ENCODE peak calls at places on chromosomes 4 and X, in eight cellular contexts. One of them, this sample, is unnamed.

GRCh38 chr4:77817304-77818076 is 1.7 kb downstream of the CNOT6L start:
- DNase-seq in NCI-H460: no peak
- DNase-seq in activated CD4-positive, alpha-beta T cell treated with anti-CD3 and anti-CD28 coated beads, Interleukin-2, amount 50 U/mL, for 4 hours: no peak
- DNase-seq in NCI-H1092: no peak
- DNase-seq in ovary: no peak
- DNase-seq in ELR: peak
- DNase-seq in putamen: no peak
- DNase-seq in HFFc6: peak
- DNase-seq in this sample: peak

GRCh38 chr4:139523076-139523475 is 32.9 kb downstream of the SETD7 start:
- DNase-seq in ELR: peak
- DNase-seq in putamen: no peak
- DNase-seq in NCI-H460: no peak
- DNase-seq in ovary: no peak
- DNase-seq in HFFc6: no peak
- DNase-seq in activated CD4-positive, alpha-beta T cell treated with anti-CD3 and anti-CD28 coated beads, Interleukin-2, amount 50 U/mL, for 4 hours: no peak
- DNase-seq in NCI-H1092: no peak
- DNase-seq in this sample: no peak

GRCh38 chr4:170109586-170110289 is 20.0 kb upstream of the AADAT start:
- DNase-seq in putamen: peak
- DNase-seq in ovary: no peak
- DNase-seq in NCI-H1092: no peak
- DNase-seq in activated CD4-positive, alpha-beta T cell treated with anti-CD3 and anti-CD28 coated beads, Interleukin-2, amount 50 U/mL, for 4 hours: no peak
- DNase-seq in ELR: peak
- DNase-seq in NCI-H460: no peak
- DNase-seq in HFFc6: no peak
- DNase-seq in this sample: no peak

GRCh38 chrX:106378616-106379015 is 210.5 kb downstream of the PWWP3B start:
- DNase-seq in putamen: no peak
- DNase-seq in ovary: no peak
- DNase-seq in NCI-H460: no peak
- DNase-seq in ELR: no peak
- DNase-seq in NCI-H1092: no peak
- DNase-seq in activated CD4-positive, alpha-beta T cell treated with anti-CD3 and anti-CD28 coated beads, Interleukin-2, amount 50 U/mL, for 4 hours: no peak
- DNase-seq in HFFc6: no peak
- DNase-seq in this sample: no peak

GRCh38 chr4:107718351-107718965 is 1.6 kb downstream of the PAPSS1 start:
- DNase-seq in HFFc6: peak
- DNase-seq in activated CD4-positive, alpha-beta T cell treated with anti-CD3 and anti-CD28 coated beads, Interleukin-2, amount 50 U/mL, for 4 hours: no peak
- DNase-seq in ELR: peak
- DNase-seq in putamen: no peak
- DNase-seq in NCI-H1092: no peak
- DNase-seq in ovary: no peak
- DNase-seq in NCI-H460: no peak
- DNase-seq in this sample: no peak

GRCh38 chrX:24479924-24480722 is 15.0 kb downstream of the PDK3 start:
- DNase-seq in ELR: no peak
- DNase-seq in activated CD4-positive, alpha-beta T cell treated with anti-CD3 and anti-CD28 coated beads, Interleukin-2, amount 50 U/mL, for 4 hours: peak
- DNase-seq in NCI-H1092: peak
- DNase-seq in NCI-H460: no peak
- DNase-seq in HFFc6: no peak
- DNase-seq in putamen: no peak
- DNase-seq in ovary: no peak
- DNase-seq in this sample: no peak

GRCh38 chrX:69128573-69128972 is 36.7 kb downstream of the PJA1 start:
- DNase-seq in NCI-H1092: no peak
- DNase-seq in activated CD4-positive, alpha-beta T cell treated with anti-CD3 and anti-CD28 coated beads, Interleukin-2, amount 50 U/mL, for 4 hours: no peak
- DNase-seq in NCI-H460: no peak
- DNase-seq in ovary: peak
- DNase-seq in ELR: peak
- DNase-seq in HFFc6: no peak
- DNase-seq in putamen: no peak
- DNase-seq in this sample: peak

GRCh38 chr4:150582101-150582565 is at the start of gene MAB21L2:
- DNase-seq in ELR: no peak
- DNase-seq in NCI-H1092: no peak
- DNase-seq in NCI-H460: no peak
- DNase-seq in ovary: no peak
- DNase-seq in putamen: no peak
- DNase-seq in activated CD4-positive, alpha-beta T cell treated with anti-CD3 and anti-CD28 coated beads, Interleukin-2, amount 50 U/mL, for 4 hours: no peak
- DNase-seq in HFFc6: no peak
- DNase-seq in this sample: no peak

GRCh38 chr4:8336412-8337075 is 67.0 kb downstream of the HTRA3 start:
- DNase-seq in putamen: no peak
- DNase-seq in ovary: no peak
- DNase-seq in NCI-H1092: no peak
- DNase-seq in HFFc6: peak
- DNase-seq in NCI-H460: no peak
- DNase-seq in activated CD4-positive, alpha-beta T cell treated with anti-CD3 and anti-CD28 coated beads, Interleukin-2, amount 50 U/mL, for 4 hours: no peak
- DNase-seq in ELR: peak
- DNase-seq in this sample: no peak

GRCh38 chrX:66163849-66164401 is at the start of gene HEPH:
- DNase-seq in putamen: peak
- DNase-seq in NCI-H1092: no peak
- DNase-seq in ovary: peak
- DNase-seq in ELR: no peak
- DNase-seq in activated CD4-positive, alpha-beta T cell treated with anti-CD3 and anti-CD28 coated beads, Interleukin-2, amount 50 U/mL, for 4 hours: no peak
- DNase-seq in NCI-H460: no peak
- DNase-seq in HFFc6: no peak
- DNase-seq in this sample: peak

GRCh38 chrX:153669901-153670731 is 3.5 kb downstream of the PNCK start:
- DNase-seq in activated CD4-positive, alpha-beta T cell treated with anti-CD3 and anti-CD28 coated beads, Interleukin-2, amount 50 U/mL, for 4 hours: no peak
- DNase-seq in putamen: no peak
- DNase-seq in HFFc6: no peak
- DNase-seq in ELR: no peak
- DNase-seq in NCI-H1092: no peak
- DNase-seq in NCI-H460: no peak
- DNase-seq in ovary: no peak
- DNase-seq in this sample: no peak

GRCh38 chrX:47562615-47563243 is 1.7 kb downstream of the ARAF start:
- DNase-seq in putamen: no peak
- DNase-seq in HFFc6: no peak
- DNase-seq in NCI-H460: no peak
- DNase-seq in activated CD4-positive, alpha-beta T cell treated with anti-CD3 and anti-CD28 coated beads, Interleukin-2, amount 50 U/mL, for 4 hours: no peak
- DNase-seq in ovary: no peak
- DNase-seq in ELR: peak
- DNase-seq in NCI-H1092: no peak
- DNase-seq in this sample: peak

GRCh38 chr4:1767058-1767769 is 25.9 kb upstream of the FGFR3 start:
- DNase-seq in activated CD4-positive, alpha-beta T cell treated with anti-CD3 and anti-CD28 coated beads, Interleukin-2, amount 50 U/mL, for 4 hours: no peak
- DNase-seq in ELR: no peak
- DNase-seq in NCI-H1092: no peak
- DNase-seq in HFFc6: no peak
- DNase-seq in ovary: peak
- DNase-seq in putamen: peak
- DNase-seq in NCI-H460: no peak
- DNase-seq in this sample: peak

GRCh38 chrX:150429577-150429976 is 66.5 kb downstream of the MAMLD1 start:
- DNase-seq in ovary: no peak
- DNase-seq in putamen: no peak
- DNase-seq in ELR: peak
- DNase-seq in HFFc6: peak
- DNase-seq in activated CD4-positive, alpha-beta T cell treated with anti-CD3 and anti-CD28 coated beads, Interleukin-2, amount 50 U/mL, for 4 hours: no peak
- DNase-seq in NCI-H460: no peak
- DNase-seq in NCI-H1092: no peak
- DNase-seq in this sample: no peak

GRCh38 chrX:47235691-47236103 is 2.9 kb downstream of the USP11 start:
- DNase-seq in HFFc6: no peak
- DNase-seq in ELR: no peak
- DNase-seq in NCI-H460: no peak
- DNase-seq in activated CD4-positive, alpha-beta T cell treated with anti-CD3 and anti-CD28 coated beads, Interleukin-2, amount 50 U/mL, for 4 hours: no peak
- DNase-seq in ovary: no peak
- DNase-seq in NCI-H1092: no peak
- DNase-seq in putamen: no peak
- DNase-seq in this sample: no peak

GRCh38 chrX:65601530-65602281 is 65.7 kb upstream of the MSN start:
- DNase-seq in ELR: peak
- DNase-seq in putamen: no peak
- DNase-seq in NCI-H460: peak
- DNase-seq in NCI-H1092: peak
- DNase-seq in ovary: peak
- DNase-seq in HFFc6: peak
- DNase-seq in activated CD4-positive, alpha-beta T cell treated with anti-CD3 and anti-CD28 coated beads, Interleukin-2, amount 50 U/mL, for 4 hours: peak
- DNase-seq in this sample: peak

GRCh38 chr4:110632506-110633357 is 9.9 kb upstream of the PITX2 start:
- DNase-seq in NCI-H460: no peak
- DNase-seq in ovary: no peak
- DNase-seq in ELR: no peak
- DNase-seq in putamen: no peak
- DNase-seq in HFFc6: no peak
- DNase-seq in NCI-H1092: no peak
- DNase-seq in activated CD4-positive, alpha-beta T cell treated with anti-CD3 and anti-CD28 coated beads, Interleukin-2, amount 50 U/mL, for 4 hours: no peak
- DNase-seq in this sample: no peak

GRCh38 chrX:130190801-130191200 is 19.0 kb downstream of the RAB33A start:
- DNase-seq in ovary: no peak
- DNase-seq in NCI-H460: no peak
- DNase-seq in HFFc6: no peak
- DNase-seq in putamen: no peak
- DNase-seq in NCI-H1092: no peak
- DNase-seq in activated CD4-positive, alpha-beta T cell treated with anti-CD3 and anti-CD28 coated beads, Interleukin-2, amount 50 U/mL, for 4 hours: no peak
- DNase-seq in ELR: no peak
- DNase-seq in this sample: no peak

GRCh38 chr4:67087897-67088296 is 457.4 kb downstream of the CENPC start:
- DNase-seq in activated CD4-positive, alpha-beta T cell treated with anti-CD3 and anti-CD28 coated beads, Interleukin-2, amount 50 U/mL, for 4 hours: peak
- DNase-seq in ELR: peak
- DNase-seq in HFFc6: no peak
- DNase-seq in ovary: no peak
- DNase-seq in NCI-H1092: no peak
- DNase-seq in NCI-H460: peak
- DNase-seq in putamen: no peak
- DNase-seq in this sample: no peak